ENCODE peak calls at places on chromosomes 12 and 14, in four cellular contexts. One of them, this sample, is unnamed.

GRCh38 chr12:57111046-57111698 is at the start of gene STAT6:
- DNase-seq in A549: peak; percentile 67
- DNase-seq in WTC11: peak; percentile 48
- DNase-seq in HepG2: peak; percentile 71
- DNase-seq in this sample: peak; percentile 66

GRCh38 chr12:66563220-66563619 is 115.7 kb downstream of the GRIP1 start:
- DNase-seq in A549: no peak
- DNase-seq in WTC11: no peak
- DNase-seq in HepG2: no peak
- DNase-seq in this sample: no peak

GRCh38 chr12:104643921-104644669 is 187.3 kb downstream of the CHST11 start:
- DNase-seq in A549: no peak
- DNase-seq in WTC11: no peak
- DNase-seq in HepG2: no peak
- DNase-seq in this sample: no peak

GRCh38 chr12:3002636-3003035 is 43.4 kb downstream of the TEAD4 start:
- DNase-seq in A549: no peak
- DNase-seq in WTC11: no peak
- DNase-seq in HepG2: no peak
- DNase-seq in this sample: no peak

GRCh38 chr14:28813810-28814209 is 47.2 kb downstream of the FOXG1 start:
- DNase-seq in A549: no peak
- DNase-seq in WTC11: no peak
- DNase-seq in HepG2: no peak
- DNase-seq in this sample: no peak

GRCh38 chr12:46549527-46550265 is 177.1 kb upstream of the SLC38A2 start:
- DNase-seq in A549: no peak
- DNase-seq in WTC11: no peak
- DNase-seq in HepG2: no peak
- DNase-seq in this sample: peak; percentile 40

GRCh38 chr12:113955109-113955970 is 10.8 kb downstream of the RBM19 start:
- DNase-seq in A549: peak; percentile 73
- DNase-seq in WTC11: peak; percentile 72
- DNase-seq in HepG2: peak; percentile 49
- DNase-seq in this sample: peak; percentile 37

GRCh38 chr12:15772405-15773018 is 16.7 kb downstream of the EPS8 start:
- DNase-seq in A549: no peak
- DNase-seq in WTC11: no peak
- DNase-seq in HepG2: peak; percentile 19
- DNase-seq in this sample: no peak

GRCh38 chr12:12872139-12872933 is 19.0 kb upstream of the GPRC5A start:
- DNase-seq in A549: peak; percentile 71
- DNase-seq in WTC11: no peak
- DNase-seq in HepG2: peak; percentile 46
- DNase-seq in this sample: no peak

GRCh38 chr14:73246387-73247150 is 9.3 kb downstream of the PAPLN start:
- DNase-seq in A549: no peak
- DNase-seq in WTC11: no peak
- DNase-seq in HepG2: no peak
- DNase-seq in this sample: no peak

GRCh38 chr14:77717608-77718305 is 9.9 kb downstream of the SLIRP start:
- DNase-seq in A549: no peak
- DNase-seq in WTC11: no peak
- DNase-seq in HepG2: no peak
- DNase-seq in this sample: no peak

GRCh38 chr12:9405861-9406563 is 197.8 kb upstream of the PZP start:
- DNase-seq in A549: no peak
- DNase-seq in WTC11: no peak
- DNase-seq in HepG2: no peak
- DNase-seq in this sample: no peak

GRCh38 chr14:71625175-71625574 is 307.1 kb upstream of the RGS6 start:
- DNase-seq in A549: no peak
- DNase-seq in WTC11: no peak
- DNase-seq in HepG2: no peak
- DNase-seq in this sample: no peak

GRCh38 chr12:43655586-43655985 is 103.0 kb downstream of the PUS7L start:
- DNase-seq in A549: no peak
- DNase-seq in WTC11: no peak
- DNase-seq in HepG2: no peak
- DNase-seq in this sample: no peak

GRCh38 chr12:120181991-120182631 is 12.4 kb downstream of the GCN1 start:
- DNase-seq in A549: no peak
- DNase-seq in WTC11: no peak
- DNase-seq in HepG2: peak; percentile 63
- DNase-seq in this sample: no peak

GRCh38 chr12:113190761-113191160 is 5.2 kb downstream of the RITA1 start:
- DNase-seq in A549: peak; percentile 76
- DNase-seq in WTC11: no peak
- DNase-seq in HepG2: peak; percentile 43
- DNase-seq in this sample: peak; percentile 74

GRCh38 chr14:100263141-100263540 is 24.2 kb downstream of the YY1 start:
- DNase-seq in A549: no peak
- DNase-seq in WTC11: no peak
- DNase-seq in HepG2: no peak
- DNase-seq in this sample: no peak

GRCh38 chr14:68548194-68549056 is 244.4 kb downstream of the ZFP36L1 start:
- DNase-seq in A549: peak; percentile 80
- DNase-seq in WTC11: no peak
- DNase-seq in HepG2: no peak
- DNase-seq in this sample: no peak

GRCh38 chr12:3313066-3313465 is 177.9 kb upstream of the PRMT8 start:
- DNase-seq in A549: no peak
- DNase-seq in WTC11: no peak
- DNase-seq in HepG2: no peak
- DNase-seq in this sample: no peak

GRCh38 chr14:68278568-68279436 is 459.2 kb downstream of the RAD51B start:
- DNase-seq in A549: peak; percentile 37
- DNase-seq in WTC11: no peak
- DNase-seq in HepG2: peak; percentile 90
- DNase-seq in this sample: peak; percentile 37

GRCh38 chr14:31154956-31155355 is 52.6 kb downstream of the HECTD1 start:
- DNase-seq in A549: no peak
- DNase-seq in WTC11: no peak
- DNase-seq in HepG2: no peak
- DNase-seq in this sample: no peak

GRCh38 chr12:31118831-31119530 is 45.3 kb downstream of the DDX11 start:
- DNase-seq in A549: peak; percentile 49
- DNase-seq in WTC11: peak; percentile 72
- DNase-seq in HepG2: no peak
- DNase-seq in this sample: peak; percentile 64

GRCh38 chr12:120761581-120761980 is 36.0 kb downstream of the ACADS start:
- DNase-seq in A549: no peak
- DNase-seq in WTC11: no peak
- DNase-seq in HepG2: no peak
- DNase-seq in this sample: no peak

GRCh38 chr12:11771356-11771755 is 121.9 kb downstream of the ETV6 start:
- DNase-seq in A549: no peak
- DNase-seq in WTC11: no peak
- DNase-seq in HepG2: no peak
- DNase-seq in this sample: no peak

GRCh38 chr12:121388421-121388981 is 11.4 kb upstream of the RNF34 start:
- DNase-seq in A549: no peak
- DNase-seq in WTC11: no peak
- DNase-seq in HepG2: peak; percentile 66
- DNase-seq in this sample: peak; percentile 12

GRCh38 chr12:78457951-78458350 is 406.6 kb upstream of the SYT1 start:
- DNase-seq in A549: no peak
- DNase-seq in WTC11: no peak
- DNase-seq in HepG2: no peak
- DNase-seq in this sample: no peak

GRCh38 chr12:3204143-3204542 is 127.0 kb downstream of the TSPAN9 start:
- DNase-seq in A549: no peak
- DNase-seq in WTC11: peak; percentile 23
- DNase-seq in HepG2: no peak
- DNase-seq in this sample: no peak

GRCh38 chr12:88468546-88468945 is 111.7 kb downstream of the KITLG start:
- DNase-seq in A549: no peak
- DNase-seq in WTC11: no peak
- DNase-seq in HepG2: no peak
- DNase-seq in this sample: no peak

GRCh38 chr14:69828879-69829278 is 31.8 kb upstream of the SLC10A1 start:
- DNase-seq in A549: no peak
- DNase-seq in WTC11: no peak
- DNase-seq in HepG2: no peak
- DNase-seq in this sample: no peak

GRCh38 chr12:79555006-79555925 is 135.5 kb downstream of the PAWR start:
- DNase-seq in A549: no peak
- DNase-seq in WTC11: no peak
- DNase-seq in HepG2: peak; percentile 62
- DNase-seq in this sample: no peak

GRCh38 chr14:95547626-95548327 is 12.9 kb downstream of the GLRX5 start:
- DNase-seq in A549: no peak
- DNase-seq in WTC11: no peak
- DNase-seq in HepG2: peak; percentile 92
- DNase-seq in this sample: no peak

GRCh38 chr14:21997300-21997699 is 323.7 kb upstream of the OR4E1 start:
- DNase-seq in A549: no peak
- DNase-seq in WTC11: peak; percentile 39
- DNase-seq in HepG2: peak; percentile 43
- DNase-seq in this sample: peak; percentile 5

GRCh38 chr12:118053071-118053985 is 7.7 kb downstream of the WSB2 start:
- DNase-seq in A549: no peak
- DNase-seq in WTC11: no peak
- DNase-seq in HepG2: peak; percentile 40
- DNase-seq in this sample: no peak

GRCh38 chr12:39592295-39592694 is 27.3 kb downstream of the ABCD2 start:
- DNase-seq in A549: no peak
- DNase-seq in WTC11: no peak
- DNase-seq in HepG2: peak; percentile 57
- DNase-seq in this sample: no peak

DNA sequence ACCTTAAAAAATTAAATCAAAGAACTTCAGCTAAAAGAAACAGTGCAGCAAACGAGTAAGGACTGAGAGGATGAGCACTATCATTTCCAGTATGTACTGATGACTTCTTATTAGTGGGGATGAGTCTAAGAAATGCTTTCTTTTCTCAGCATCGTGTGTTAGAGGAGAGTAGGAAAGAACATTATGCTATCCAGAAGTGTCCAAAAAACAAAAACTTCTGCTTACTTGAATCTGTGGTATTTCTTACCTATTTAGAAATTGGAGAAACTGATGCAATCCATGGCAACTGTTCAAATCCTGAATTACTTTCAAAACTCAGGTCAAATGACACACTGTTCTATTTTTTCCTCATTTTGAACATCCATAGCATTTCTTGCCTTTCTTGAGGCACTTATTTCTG is 23.7 kb downstream of the ABCD2 start:
- DNase-seq in A549: no peak
- DNase-seq in WTC11: no peak
- DNase-seq in HepG2: no peak
- DNase-seq in this sample: no peak
- TF ChIP-seq USF2 in A549: no peak
- TF ChIP-seq USF2 in WTC11: no peak
- TF ChIP-seq USF2 in HepG2: no peak
- TF ChIP-seq USF2 in this sample: no peak

DNA sequence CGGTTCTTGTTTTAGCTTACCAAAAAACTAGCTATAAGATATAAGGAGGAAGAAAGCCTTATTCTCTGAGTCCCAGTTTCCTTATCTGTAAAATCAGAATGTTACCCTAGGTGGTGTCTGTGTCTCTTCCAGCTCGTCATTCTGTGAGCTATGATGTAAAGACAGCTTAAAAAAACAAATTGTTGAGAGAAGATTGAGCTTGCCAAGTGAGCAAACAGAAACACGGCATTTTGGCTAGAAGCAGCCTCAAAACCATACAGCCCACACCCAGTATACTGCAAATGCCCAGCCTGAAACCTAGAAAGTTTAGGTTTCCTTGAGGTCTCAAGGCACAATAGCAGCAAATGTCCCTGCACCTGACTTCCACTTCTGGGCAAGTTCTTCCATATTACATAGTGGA is 151.4 kb downstream of the SSPN start:
- DNase-seq in A549: no peak
- DNase-seq in WTC11: no peak
- DNase-seq in HepG2: no peak
- DNase-seq in this sample: no peak
- TF ChIP-seq NR3C1 in A549: no peak
- TF ChIP-seq NR3C1 in WTC11: no peak
- TF ChIP-seq NR3C1 in HepG2: no peak
- TF ChIP-seq NR3C1 in this sample: no peak

GRCh38 chr14:75752086-75752485 is 91.0 kb downstream of the TTLL5 start:
- DNase-seq in A549: no peak
- DNase-seq in WTC11: no peak
- DNase-seq in HepG2: no peak
- DNase-seq in this sample: no peak
- TF ChIP-seq USF2 in A549: no peak
- TF ChIP-seq USF2 in WTC11: no peak
- TF ChIP-seq USF2 in HepG2: no peak
- TF ChIP-seq USF2 in this sample: no peak

GRCh38 chr12:47753021-47754001 is 5.4 kb downstream of the RAPGEF3 start:
- DNase-seq in A549: no peak
- DNase-seq in WTC11: peak; percentile 53
- DNase-seq in HepG2: no peak
- DNase-seq in this sample: no peak
- TF ChIP-seq NR3C1 in A549: no peak
- TF ChIP-seq NR3C1 in WTC11: no peak
- TF ChIP-seq NR3C1 in HepG2: no peak
- TF ChIP-seq NR3C1 in this sample: no peak

GRCh38 chr12:95214466-95214865 is 2.8 kb downstream of the FGD6 start:
- DNase-seq in A549: no peak
- DNase-seq in WTC11: no peak
- DNase-seq in HepG2: no peak
- DNase-seq in this sample: no peak

GRCh38 chr12:95217377-95218163 is at the start of the genes FGD6 and VEZT:
- DNase-seq in A549: peak; percentile 95
- DNase-seq in WTC11: peak; percentile 99
- DNase-seq in HepG2: peak; percentile 98
- DNase-seq in this sample: peak; percentile 97

GRCh38 chr12:95216704-95217376 is 427 bp downstream of the FGD6 start:
- DNase-seq in A549: peak; percentile 35
- DNase-seq in WTC11: no peak
- DNase-seq in HepG2: peak; percentile 27
- DNase-seq in this sample: no peak

GRCh38 chr12:95213928-95214327 is 3.3 kb downstream of the FGD6 start:
- DNase-seq in A549: no peak
- DNase-seq in WTC11: no peak
- DNase-seq in HepG2: no peak
- DNase-seq in this sample: no peak

DNA sequence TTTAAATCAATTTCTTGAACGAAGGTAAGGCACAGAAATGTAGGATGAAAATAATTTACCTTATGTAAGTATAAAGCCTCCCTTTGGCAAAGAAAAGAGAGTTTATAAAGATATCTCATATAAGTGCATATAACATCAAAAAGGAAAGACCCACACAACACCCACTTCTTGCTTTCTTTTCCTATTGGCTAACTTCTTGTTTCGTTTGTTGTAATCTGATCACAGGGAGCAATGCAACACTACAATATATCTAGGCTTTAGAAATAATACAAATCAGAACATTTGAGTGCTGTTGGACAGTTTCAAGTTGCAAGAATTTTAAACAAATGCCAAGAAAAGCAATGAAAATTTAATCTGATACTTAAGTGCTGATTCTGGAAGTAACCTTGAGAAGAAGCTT is 1.3 kb downstream of the FGD6 start:
- DNase-seq in A549: peak; percentile 41
- DNase-seq in WTC11: no peak
- DNase-seq in HepG2: peak; percentile 30
- DNase-seq in this sample: peak; percentile 54
- TF ChIP-seq USF2 in A549: no peak
- TF ChIP-seq USF2 in WTC11: no peak
- TF ChIP-seq USF2 in HepG2: no peak
- TF ChIP-seq USF2 in this sample: no peak